ENCODE peak calls at places on chromosomes 5 and 9, in five cellular contexts. One of them, this sample, is unnamed.

GRCh38 chr5:154287136-154287535 is 96.6 kb downstream of the GALNT10 start:
- DNase-seq in neuronal stem cell: no peak
- DNase-seq in mesenchymal stem cell: peak; percentile 63
- DNase-seq in H9: peak; percentile 48
- DNase-seq in mesendoderm: peak; percentile 93
- DNase-seq in this sample: peak; percentile 87

GRCh38 chr5:141656396-141656795 is 5.2 kb upstream of the FCHSD1 start:
- DNase-seq in mesenchymal stem cell: no peak
- DNase-seq in H9: no peak
- DNase-seq in mesendoderm: no peak
- DNase-seq in neuronal stem cell: no peak
- DNase-seq in this sample: no peak

GRCh38 chr9:104107799-104108198 is 13.7 kb downstream of the SMC2 start:
- DNase-seq in H9: no peak
- DNase-seq in neuronal stem cell: no peak
- DNase-seq in mesenchymal stem cell: no peak
- DNase-seq in mesendoderm: no peak
- DNase-seq in this sample: no peak

GRCh38 chr5:156423597-156423996 is 96.6 kb downstream of the SGCD start:
- DNase-seq in H9: no peak
- DNase-seq in neuronal stem cell: no peak
- DNase-seq in mesendoderm: no peak
- DNase-seq in mesenchymal stem cell: no peak
- DNase-seq in this sample: no peak

GRCh38 chr9:132808645-132809044 is 69.4 kb downstream of the AK8 start:
- DNase-seq in mesenchymal stem cell: no peak
- DNase-seq in neuronal stem cell: no peak
- DNase-seq in H9: no peak
- DNase-seq in mesendoderm: no peak
- DNase-seq in this sample: no peak

GRCh38 chr5:180367300-180367699 is 14.2 kb upstream of the GFPT2 start:
- DNase-seq in H9: no peak
- DNase-seq in mesenchymal stem cell: no peak
- DNase-seq in mesendoderm: no peak
- DNase-seq in neuronal stem cell: no peak
- DNase-seq in this sample: no peak

GRCh38 chr5:73759771-73760170 is 133.8 kb downstream of the ARHGEF28 start:
- DNase-seq in mesenchymal stem cell: peak; percentile 28
- DNase-seq in mesendoderm: no peak
- DNase-seq in neuronal stem cell: no peak
- DNase-seq in H9: no peak
- DNase-seq in this sample: peak; percentile 45

GRCh38 chr5:69231851-69232250 is 2.8 kb upstream of the CDK7 start:
- DNase-seq in mesendoderm: no peak
- DNase-seq in neuronal stem cell: no peak
- DNase-seq in mesenchymal stem cell: no peak
- DNase-seq in H9: no peak
- DNase-seq in this sample: no peak

GRCh38 chr9:127451681-127452480 is 571 bp downstream of the LRSAM1 start:
- DNase-seq in mesenchymal stem cell: peak; percentile 80
- DNase-seq in mesendoderm: peak; percentile 59
- DNase-seq in H9: peak; percentile 68
- DNase-seq in neuronal stem cell: no peak
- DNase-seq in this sample: peak; percentile 57

GRCh38 chr9:109918359-109919163 is 138.6 kb downstream of the PALM2AKAP2 start:
- DNase-seq in mesenchymal stem cell: peak; percentile 54
- DNase-seq in mesendoderm: no peak
- DNase-seq in H9: no peak
- DNase-seq in neuronal stem cell: no peak
- DNase-seq in this sample: no peak

GRCh38 chr9:36566813-36567217 is 5.9 kb upstream of the MELK start:
- DNase-seq in mesendoderm: no peak
- DNase-seq in H9: no peak
- DNase-seq in neuronal stem cell: no peak
- DNase-seq in mesenchymal stem cell: no peak
- DNase-seq in this sample: peak; percentile 25

GRCh38 chr9:94680621-94681020 is 41.3 kb upstream of the FBP1 start:
- DNase-seq in H9: no peak
- DNase-seq in neuronal stem cell: no peak
- DNase-seq in mesenchymal stem cell: no peak
- DNase-seq in mesendoderm: no peak
- DNase-seq in this sample: no peak

GRCh38 chr9:94016744-94017143 is 61.6 kb upstream of the BARX1 start:
- DNase-seq in mesendoderm: no peak
- DNase-seq in mesenchymal stem cell: no peak
- DNase-seq in neuronal stem cell: no peak
- DNase-seq in H9: no peak
- DNase-seq in this sample: no peak

GRCh38 chr5:1315709-1316587 is 21.1 kb upstream of the TERT start:
- DNase-seq in mesenchymal stem cell: no peak
- DNase-seq in neuronal stem cell: no peak
- DNase-seq in mesendoderm: peak; percentile 45
- DNase-seq in H9: peak; percentile 78
- DNase-seq in this sample: no peak

GRCh38 chr9:99026271-99026955 is 78.5 kb upstream of the TGFBR1 start:
- DNase-seq in mesendoderm: no peak
- DNase-seq in H9: no peak
- DNase-seq in mesenchymal stem cell: no peak
- DNase-seq in neuronal stem cell: no peak
- DNase-seq in this sample: no peak

GRCh38 chr5:68315679-68316271 is 100.2 kb downstream of the PIK3R1 start:
- DNase-seq in neuronal stem cell: no peak
- DNase-seq in mesenchymal stem cell: no peak
- DNase-seq in mesendoderm: no peak
- DNase-seq in H9: no peak
- DNase-seq in this sample: no peak

GRCh38 chr5:16544607-16545374 is 72.0 kb downstream of the RETREG1 start:
- DNase-seq in mesenchymal stem cell: no peak
- DNase-seq in mesendoderm: no peak
- DNase-seq in neuronal stem cell: no peak
- DNase-seq in H9: no peak
- DNase-seq in this sample: peak; percentile 34

GRCh38 chr5:159514229-159514822 is 184.0 kb upstream of the IL12B start:
- DNase-seq in neuronal stem cell: no peak
- DNase-seq in H9: no peak
- DNase-seq in mesenchymal stem cell: peak; percentile 47
- DNase-seq in mesendoderm: no peak
- DNase-seq in this sample: no peak

GRCh38 chr5:54538156-54538555 is 20.6 kb downstream of the SNX18 start:
- DNase-seq in H9: no peak
- DNase-seq in mesendoderm: no peak
- DNase-seq in neuronal stem cell: no peak
- DNase-seq in mesenchymal stem cell: no peak
- DNase-seq in this sample: no peak

GRCh38 chr9:82354260-82354659 is 365.7 kb downstream of the SPATA31D1 start:
- DNase-seq in mesendoderm: no peak
- DNase-seq in mesenchymal stem cell: no peak
- DNase-seq in H9: no peak
- DNase-seq in neuronal stem cell: no peak
- DNase-seq in this sample: peak; percentile 93

GRCh38 chr5:149549461-149550266 is 1.6 kb downstream of the CSNK1A1 start:
- DNase-seq in mesenchymal stem cell: peak; percentile 75
- DNase-seq in H9: peak; percentile 50
- DNase-seq in mesendoderm: peak; percentile 81
- DNase-seq in neuronal stem cell: no peak
- DNase-seq in this sample: peak; percentile 66

GRCh38 chr5:107557051-107557658 is 113.6 kb downstream of the EFNA5 start:
- DNase-seq in H9: peak; percentile 71
- DNase-seq in neuronal stem cell: no peak
- DNase-seq in mesendoderm: peak; percentile 95
- DNase-seq in mesenchymal stem cell: peak; percentile 72
- DNase-seq in this sample: no peak

GRCh38 chr9:133160742-133161541 is 2.8 kb downstream of the GBGT1 start:
- DNase-seq in neuronal stem cell: no peak
- DNase-seq in mesenchymal stem cell: peak; percentile 94
- DNase-seq in mesendoderm: peak; percentile 70
- DNase-seq in H9: peak; percentile 64
- DNase-seq in this sample: peak; percentile 61

DNA sequence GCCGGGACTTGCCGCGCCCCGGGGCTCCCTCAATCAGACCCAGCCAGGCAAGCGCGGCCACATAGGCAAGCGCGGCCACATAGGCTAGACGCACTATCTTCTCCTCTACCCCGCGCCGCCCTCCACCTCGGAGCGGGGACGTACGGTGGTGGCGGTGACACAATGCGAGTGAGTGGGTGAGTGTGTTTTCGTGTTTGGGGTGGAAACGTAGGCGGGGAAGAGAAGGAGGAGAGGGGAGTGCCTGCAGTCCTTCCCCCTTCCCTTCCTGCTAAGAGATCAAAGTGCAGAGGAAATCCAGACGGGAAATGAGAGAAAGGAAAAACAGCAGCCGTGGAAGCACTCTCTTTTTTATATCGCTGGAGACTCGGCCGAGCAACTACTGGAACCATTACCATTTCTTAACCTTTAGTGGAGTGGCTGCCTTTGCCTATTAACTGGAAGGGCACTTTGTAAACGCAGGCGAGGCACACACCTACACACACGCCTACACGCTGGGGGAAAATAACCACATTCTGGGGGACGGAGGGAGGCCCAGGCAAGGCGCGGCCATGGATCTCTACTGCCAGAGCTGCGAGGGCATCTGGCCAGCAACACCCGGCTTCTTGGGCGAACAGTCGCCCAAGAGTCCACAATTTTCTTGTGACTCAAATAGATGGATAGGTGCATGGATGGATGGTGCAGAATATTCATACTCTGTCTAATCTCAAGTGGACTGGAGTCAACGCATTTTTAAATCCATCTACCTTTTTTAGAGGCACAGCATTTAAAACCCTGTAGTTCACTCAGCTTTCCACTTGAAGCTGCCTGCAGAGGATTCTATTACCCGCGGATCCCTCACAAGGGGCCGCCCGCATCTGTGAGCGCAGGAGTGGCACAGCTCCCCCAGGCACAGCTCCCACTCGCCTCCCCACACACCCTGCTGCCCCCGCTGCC is 2.1 kb downstream of the EDIL3 start:
- DNase-seq in neuronal stem cell: peak; percentile 54
- DNase-seq in mesenchymal stem cell: peak; percentile 82
- DNase-seq in H9: peak; percentile 69
- DNase-seq in mesendoderm: peak; percentile 83
- DNase-seq in this sample: peak; percentile 53
- H3K4me2 ChIP-seq in neuronal stem cell: peak overlapping the region; percentile 88
- H3K4me2 ChIP-seq in mesenchymal stem cell: peak overlapping the region; percentile 84
- H3K4me2 ChIP-seq in H9: peak overlapping the region; percentile 89
- H3K4me2 ChIP-seq in mesendoderm: peak overlapping the region; percentile 98
- H3K4me2 ChIP-seq in this sample: peak overlapping the region; percentile 96

DNA sequence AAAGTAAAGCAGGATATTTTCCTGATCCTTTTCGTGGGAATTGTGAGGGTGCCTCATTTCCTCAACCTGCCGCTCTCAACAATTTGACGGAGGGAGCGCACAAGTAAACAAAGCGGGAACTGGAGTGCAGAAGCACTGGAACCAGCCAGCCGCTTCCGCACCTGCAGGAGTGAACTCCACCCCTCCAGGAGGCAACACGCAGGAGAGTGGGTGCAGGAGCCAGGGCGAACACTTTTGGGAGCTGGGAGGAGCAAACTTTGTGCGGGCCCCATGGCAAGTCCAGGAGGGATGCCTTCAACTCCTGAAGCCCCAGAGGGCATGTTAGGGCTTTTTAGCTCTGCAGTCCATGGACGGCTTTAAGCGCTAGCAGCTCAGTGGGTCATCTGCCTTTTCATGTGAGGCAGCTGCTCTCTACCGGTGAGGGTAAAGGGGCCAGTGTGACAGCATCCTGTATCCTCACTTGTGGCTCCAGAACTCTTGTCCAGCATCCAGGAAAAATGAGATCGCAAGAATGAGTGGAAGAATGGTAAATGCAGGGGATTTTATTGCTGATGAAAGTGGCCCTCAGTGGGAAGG is 757.2 kb downstream of the PTPRD start:
- DNase-seq in neuronal stem cell: no peak
- DNase-seq in mesenchymal stem cell: no peak
- DNase-seq in H9: peak; percentile 37
- DNase-seq in mesendoderm: no peak
- DNase-seq in this sample: no peak
- H2BK15ac ChIP-seq in neuronal stem cell: no peak overlapping the region
- H2BK15ac ChIP-seq in mesenchymal stem cell: no peak overlapping the region
- H2BK15ac ChIP-seq in H9: no peak overlapping the region
- H2BK15ac ChIP-seq in mesendoderm: no peak overlapping the region
- H2BK15ac ChIP-seq in this sample: no peak overlapping the region

GRCh38 chr5:112979723-112980122 is 3.1 kb downstream of the DCP2 start:
- DNase-seq in mesenchymal stem cell: no peak
- DNase-seq in neuronal stem cell: no peak
- DNase-seq in H9: no peak
- DNase-seq in mesendoderm: no peak
- DNase-seq in this sample: no peak

GRCh38 chr5:112975721-112976431 is 722 bp upstream of the DCP2 start:
- DNase-seq in mesendoderm: no peak
- DNase-seq in mesenchymal stem cell: no peak
- DNase-seq in H9: no peak
- DNase-seq in neuronal stem cell: no peak
- DNase-seq in this sample: no peak

GRCh38 chr5:112977440-112977861 is 853 bp downstream of the DCP2 start:
- DNase-seq in H9: no peak
- DNase-seq in mesenchymal stem cell: peak; percentile 25
- DNase-seq in mesendoderm: no peak
- DNase-seq in neuronal stem cell: no peak
- DNase-seq in this sample: no peak

GRCh38 chr5:112976432-112977309 is at the start of gene DCP2:
- DNase-seq in mesendoderm: peak; percentile 100
- DNase-seq in H9: peak; percentile 98
- DNase-seq in mesenchymal stem cell: peak; percentile 100
- DNase-seq in neuronal stem cell: peak; percentile 97
- DNase-seq in this sample: peak; percentile 100

DNA sequence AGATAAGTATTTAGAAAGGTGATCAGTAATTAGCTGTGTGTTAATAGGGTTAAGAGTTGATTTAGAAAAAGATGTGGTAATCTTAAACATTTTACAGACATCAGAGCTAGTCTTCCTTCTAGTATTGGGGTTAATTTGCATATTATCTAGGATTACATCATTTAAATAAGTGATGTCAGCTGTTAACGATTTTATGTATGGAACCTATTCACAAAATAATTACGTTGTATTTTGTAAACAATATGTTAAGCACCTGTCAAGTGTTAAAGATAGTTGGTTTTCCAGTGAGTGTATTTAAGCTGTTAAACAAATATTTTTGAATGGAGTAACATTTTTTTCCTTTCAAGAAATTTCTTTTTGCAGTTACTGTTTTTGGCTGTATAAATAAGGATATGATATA is 2.2 kb downstream of the DCP2 start:
- DNase-seq in neuronal stem cell: no peak
- DNase-seq in H9: no peak
- DNase-seq in mesendoderm: peak; percentile 46
- DNase-seq in mesenchymal stem cell: no peak
- DNase-seq in this sample: no peak
- H3K4me2 ChIP-seq in neuronal stem cell: no peak overlapping the region
- H3K4me2 ChIP-seq in H9: no peak overlapping the region
- H3K4me2 ChIP-seq in mesendoderm: no peak overlapping the region
- H3K4me2 ChIP-seq in mesenchymal stem cell: no peak overlapping the region
- H3K4me2 ChIP-seq in this sample: peak overlapping the region; percentile 33

DNA sequence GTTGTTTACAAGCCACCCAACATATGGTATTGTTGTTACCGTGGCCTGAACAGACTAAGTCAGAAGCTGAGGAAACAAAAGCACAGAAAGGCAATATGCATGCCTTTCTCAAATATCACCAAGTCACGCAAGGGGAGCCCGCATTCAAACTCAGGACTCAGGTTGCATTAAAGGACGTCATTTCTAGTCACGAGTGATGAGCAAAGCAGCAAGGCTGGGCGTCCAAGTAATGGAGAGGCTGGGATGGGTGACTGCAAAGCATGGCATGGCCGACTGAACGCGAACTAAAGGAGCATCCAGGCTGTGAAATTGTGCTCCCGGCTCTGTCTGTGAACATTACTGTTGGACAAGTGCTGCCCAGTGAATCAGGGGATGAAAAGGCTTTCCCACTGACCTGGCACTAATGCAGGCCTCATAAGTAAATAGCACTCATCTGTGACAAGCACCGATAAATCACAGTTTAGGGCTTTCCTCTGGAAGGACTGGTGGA is 202.9 kb downstream of the SPOCK1 start:
- DNase-seq in mesenchymal stem cell: no peak
- DNase-seq in neuronal stem cell: peak; percentile 35
- DNase-seq in mesendoderm: no peak
- DNase-seq in H9: no peak
- DNase-seq in this sample: peak; percentile 8
- H2BK15ac ChIP-seq in mesenchymal stem cell: no peak overlapping the region
- H2BK15ac ChIP-seq in neuronal stem cell: no peak overlapping the region
- H2BK15ac ChIP-seq in mesendoderm: no peak overlapping the region
- H2BK15ac ChIP-seq in H9: no peak overlapping the region
- H2BK15ac ChIP-seq in this sample: no peak overlapping the region

This sample was measured in IMR-90.